ENCODE peak calls at places on chromosomes 12 and 14, in four cellular contexts. One of them, this sample, is unnamed.
A peak's percentile ranks its signal among the peaks of the same experiment; 100 is the strongest.

GRCh38 chr14:70282666-70283065 is 76.8 kb downstream of the COX16 start:
- DNase-seq in iPS DF 6.9: no peak
- DNase-seq in small intestine: no peak
- DNase-seq in CD14-positive monocyte: no peak
- DNase-seq in this sample: no peak

GRCh38 chr12:5720405-5721045 is 224.5 kb downstream of the ANO2 start:
- DNase-seq in CD14-positive monocyte: no peak
- DNase-seq in iPS DF 6.9: no peak
- DNase-seq in small intestine: no peak
- DNase-seq in this sample: no peak

GRCh38 chr12:100128509-100128908 is 14.2 kb downstream of the BLTP3B start:
- DNase-seq in iPS DF 6.9: no peak
- DNase-seq in small intestine: peak; percentile 32
- DNase-seq in CD14-positive monocyte: no peak
- DNase-seq in this sample: peak; percentile 44

GRCh38 chr12:52317443-52318052 is 3.6 kb downstream of the KRT83 start:
- DNase-seq in iPS DF 6.9: no peak
- DNase-seq in CD14-positive monocyte: no peak
- DNase-seq in small intestine: no peak
- DNase-seq in this sample: no peak

GRCh38 chr12:105206686-105207374 is 29.1 kb downstream of the APPL2 start:
- DNase-seq in CD14-positive monocyte: no peak
- DNase-seq in small intestine: no peak
- DNase-seq in iPS DF 6.9: no peak
- DNase-seq in this sample: no peak

GRCh38 chr14:90193925-90194324 is 62.4 kb upstream of the PSMC1 start:
- DNase-seq in iPS DF 6.9: peak; percentile 16
- DNase-seq in CD14-positive monocyte: no peak
- DNase-seq in small intestine: peak; percentile 22
- DNase-seq in this sample: no peak

GRCh38 chr14:69005432-69006148 is 26.5 kb upstream of the ACTN1 start:
- DNase-seq in CD14-positive monocyte: no peak
- DNase-seq in small intestine: no peak
- DNase-seq in iPS DF 6.9: no peak
- DNase-seq in this sample: peak; percentile 66

GRCh38 chr14:59020382-59020781 is 168.1 kb upstream of the DAAM1 start:
- DNase-seq in iPS DF 6.9: no peak
- DNase-seq in small intestine: peak; percentile 33
- DNase-seq in CD14-positive monocyte: no peak
- DNase-seq in this sample: no peak

GRCh38 chr14:49960453-49960852 is 67.6 kb downstream of the ARF6 start:
- DNase-seq in iPS DF 6.9: no peak
- DNase-seq in small intestine: no peak
- DNase-seq in CD14-positive monocyte: no peak
- DNase-seq in this sample: no peak

GRCh38 chr14:53186532-53186931 is 33.4 kb upstream of the DDHD1 start:
- DNase-seq in CD14-positive monocyte: no peak
- DNase-seq in small intestine: no peak
- DNase-seq in iPS DF 6.9: no peak
- DNase-seq in this sample: no peak

GRCh38 chr12:107320031-107320928 is 226.9 kb upstream of the CRY1 start:
- DNase-seq in small intestine: peak; percentile 41
- DNase-seq in iPS DF 6.9: no peak
- DNase-seq in CD14-positive monocyte: peak; percentile 63
- DNase-seq in this sample: peak; percentile 81

GRCh38 chr14:106691601-106692291 is 1165.4 kb downstream of the TMEM121 start:
- DNase-seq in CD14-positive monocyte: peak; percentile 58
- DNase-seq in iPS DF 6.9: no peak
- DNase-seq in small intestine: no peak
- DNase-seq in this sample: no peak

GRCh38 chr12:64797156-64797555 is 27.3 kb upstream of the TBC1D30 start:
- DNase-seq in CD14-positive monocyte: no peak
- DNase-seq in small intestine: peak; percentile 50
- DNase-seq in iPS DF 6.9: no peak
- DNase-seq in this sample: no peak

GRCh38 chr14:72591401-72591800 is 302.5 kb downstream of the DPF3 start:
- DNase-seq in small intestine: no peak
- DNase-seq in iPS DF 6.9: no peak
- DNase-seq in CD14-positive monocyte: no peak
- DNase-seq in this sample: no peak

GRCh38 chr12:116687888-116688287 is 50.0 kb downstream of the SPRING1 start:
- DNase-seq in CD14-positive monocyte: peak; percentile 70
- DNase-seq in iPS DF 6.9: peak; percentile 87
- DNase-seq in small intestine: no peak
- DNase-seq in this sample: no peak

GRCh38 chr14:37596790-37597189 is 1.4 kb downstream of the TTC6 start:
- DNase-seq in small intestine: no peak
- DNase-seq in iPS DF 6.9: no peak
- DNase-seq in CD14-positive monocyte: no peak
- DNase-seq in this sample: no peak

This sample was measured in foreskin keratinocyte.